ENCODE peak calls at places on chromosomes 11 and 22, in four cellular contexts. W, P, L and O are unnamed samples. For H3K4me1, the result is how much of the 10 kb centered on the place peaks cover.

GRCh38 chr22:27405672-27406388 is 395.7 kb downstream of the MN1 start:
- DNase-seq in W (peak), P (peak), L (no peak), O (peak)

GRCh38 chr11:67662142-67662805 is 11.7 kb upstream of the ACY3 start:
- DNase-seq in W (peak), P (no peak), L (no peak), O (no peak)

GRCh38 chr22:19579880-19580279 is 55.7 kb upstream of the CLDN5 start:
- DNase-seq in W (peak), P (no peak), L (peak), O (peak)

GRCh38 chr11:128686745-128687177 is 7.1 kb upstream of the FLI1 start:
- DNase-seq in W (no peak), P (no peak), L (no peak), O (peak)

GRCh38 chr11:24068197-24068596 is 428.7 kb upstream of the LUZP2 start:
- DNase-seq in W (no peak), P (no peak), L (no peak), O (no peak)

GRCh38 chr11:134360050-134360835 is 28.5 kb downstream of the GLB1L2 start:
- DNase-seq in W (peak), P (peak), L (no peak), O (peak)

GRCh38 chr22:48443680-48444079 is 1384.0 kb downstream of the BRD1 start:
- DNase-seq in W (no peak), P (no peak), L (no peak), O (no peak)

GRCh38 chr11:134358853-134359490 is 27.2 kb downstream of the GLB1L2 start:
- DNase-seq in W (no peak), P (no peak), L (no peak), O (no peak)

GRCh38 chr11:100546714-100547113 is 140.4 kb upstream of the ARHGAP42 start:
- DNase-seq in W (no peak), P (no peak), L (no peak), O (peak)

GRCh38 chr11:114058026-114058706 is 1.3 kb upstream of the ZBTB16 start:
- DNase-seq in W (no peak), P (no peak), L (no peak), O (no peak)

GRCh38 chr11:9700105-9700801 is 36.4 kb downstream of the SWAP70 start:
- DNase-seq in W (no peak), P (no peak), L (no peak), O (peak)

GRCh38 chr11:93444671-93445073 is 98.5 kb downstream of the SMCO4 start:
- DNase-seq in W (peak), P (peak), L (no peak), O (no peak)

GRCh38 chr11:73453562-73453961 is 77.4 kb downstream of the RELT start:
- DNase-seq in W (no peak), P (no peak), L (no peak), O (no peak)

GRCh38 chr11:118232659-118233058 is 7.8 kb upstream of the JAML start:
- DNase-seq in W (no peak), P (peak), L (no peak), O (no peak)

GRCh38 chr22:26589367-26589844 is 526 bp downstream of the TPST2 start:
- DNase-seq in W (no peak), P (no peak), L (no peak), O (peak)

GRCh38 chr11:126601136-126601535 is 245.7 kb downstream of the ST3GAL4 start:
- DNase-seq in W (no peak), P (no peak), L (no peak), O (no peak)

GRCh38 chr11:108870373-108871020 is 205.6 kb downstream of the DDX10 start:
- DNase-seq in W (no peak), P (peak), L (no peak), O (peak)

GRCh38 chr11:74639533-74639932 is 47.2 kb downstream of the POLD3 start:
- DNase-seq in W (peak), P (no peak), L (no peak), O (no peak)

GRCh38 chr11:126834573-126834972 is 166.0 kb downstream of the KIRREL3 start:
- DNase-seq in W (no peak), P (no peak), L (no peak), O (no peak)

GRCh38 chr22:23499845-23500500 is 80.1 kb downstream of the IGLL1 start:
- DNase-seq in W (no peak), P (no peak), L (no peak), O (no peak)

GRCh38 chr11:47220401-47220821 is 5.6 kb downstream of the DDB2 start:
- DNase-seq in W (no peak), P (peak), L (no peak), O (peak)

GRCh38 chr11:16361108-16361869 is 4.9 kb upstream of the SOX6 start:
- DNase-seq in W (no peak), P (no peak), L (no peak), O (no peak)

GRCh38 chr11:16367252-16367651 is 10.9 kb upstream of the SOX6 start:
- DNase-seq in W (no peak), P (no peak), L (no peak), O (no peak)

GRCh38 chr11:16365456-16366355 is 9.4 kb upstream of the SOX6 start:
- DNase-seq in W (no peak), P (no peak), L (no peak), O (no peak)

GRCh38 chr11:16363709-16364108 is 7.4 kb upstream of the SOX6 start:
- DNase-seq in W (no peak), P (no peak), L (no peak), O (no peak)

DNA sequence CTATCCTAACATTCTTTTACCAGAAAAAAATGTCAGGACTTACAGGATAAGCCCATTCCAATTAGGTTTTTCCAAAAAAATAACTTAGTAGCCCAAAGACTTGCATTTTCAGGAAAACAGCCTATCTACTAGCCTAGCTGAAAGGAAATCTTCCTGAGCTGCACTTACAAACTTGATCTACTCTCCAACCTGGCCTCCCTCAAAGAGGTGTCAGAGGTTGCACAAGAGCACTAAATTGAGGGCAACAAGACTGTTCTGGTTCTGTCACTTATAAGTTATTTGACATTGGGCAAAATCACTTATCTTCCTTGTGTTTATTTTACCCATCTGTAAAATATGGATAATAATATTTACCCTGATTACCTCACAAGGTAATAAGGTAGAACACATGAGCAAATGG is 7.9 kb upstream of the SOX6 start:
- DNase-seq in W (no peak), P (no peak), L (no peak), O (no peak)
- TF ChIP-seq EZH2 in W (no peak), P (no peak), L (no peak), O (no peak)

GRCh38 chr22:39245130-39246039 is 603 bp upstream of the PDGFB start:
- DNase-seq in W (no peak), P (no peak), L (no peak), O (no peak)

GRCh38 chr22:39242809-39243442 is 1.9 kb downstream of the PDGFB start:
- DNase-seq in W (no peak), P (peak), L (no peak), O (no peak)

GRCh38 chr22:39244496-39245129 is at the start of gene PDGFB:
- DNase-seq in W (peak), P (no peak), L (no peak), O (peak)

GRCh38 chr22:39243443-39244072 is 1.2 kb downstream of the PDGFB start:
- DNase-seq in W (peak), P (peak), L (no peak), O (no peak)

DNA sequence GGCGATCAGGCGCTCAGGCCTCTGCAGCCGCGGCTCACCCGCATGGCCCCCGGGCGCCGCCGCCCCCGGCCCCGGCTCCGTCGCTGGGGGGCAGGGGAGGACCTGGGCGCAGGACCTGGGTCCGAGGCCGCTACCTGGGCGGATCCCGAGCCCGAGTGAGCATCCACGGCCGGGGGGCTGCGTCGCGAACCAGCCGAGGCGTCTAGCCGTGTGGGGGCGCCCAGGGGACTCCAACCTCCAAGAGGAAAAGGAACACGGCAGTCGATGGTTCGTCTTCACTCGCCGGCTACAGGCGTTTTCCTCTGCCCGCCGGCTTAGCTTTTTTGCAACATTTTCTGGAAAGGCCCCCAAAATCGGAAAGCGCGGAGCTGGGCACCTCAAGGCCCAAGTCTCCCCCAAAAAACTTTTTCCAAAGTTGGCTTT is 698 bp downstream of the PDGFB start:
- DNase-seq in W (no peak), P (no peak), L (no peak), O (no peak)
- H3K4me1 ChIP-seq in W (under half), P (under half), L (under half), O (under half)

GRCh38 chr11:69568809-69569097 is 72.2 kb upstream of the CCND1 start:
- DNase-seq in W (no peak), P (no peak), L (no peak), O (no peak)

GRCh38 chr11:69572233-69572860 is 68.6 kb upstream of the CCND1 start:
- DNase-seq in W (no peak), P (no peak), L (no peak), O (no peak)

GRCh38 chr11:69569306-69570200 is 71.4 kb upstream of the CCND1 start:
- DNase-seq in W (no peak), P (no peak), L (no peak), O (no peak)

GRCh38 chr11:69563946-69564780 is 76.8 kb upstream of the CCND1 start:
- DNase-seq in W (no peak), P (peak), L (no peak), O (no peak)

GRCh38 chr11:69567951-69568808 is 72.8 kb upstream of the CCND1 start:
- DNase-seq in W (no peak), P (peak), L (no peak), O (no peak)
- TF ChIP-seq MYC in W (no peak), P (peak), L (no peak), O (no peak)

GRCh38 chr11:124761301-124762021 is 629 bp downstream of the ESAM start:
- DNase-seq in W (no peak), P (no peak), L (no peak), O (peak)

GRCh38 chr11:124760806-124761205 is 1.3 kb downstream of the ESAM start:
- DNase-seq in W (no peak), P (no peak), L (no peak), O (no peak)

GRCh38 chr11:124758355-124759267 is 3.5 kb downstream of the ESAM start:
- DNase-seq in W (peak), P (peak), L (no peak), O (peak)

GRCh38 chr11:124760205-124760652 is 1.9 kb downstream of the ESAM start:
- DNase-seq in W (no peak), P (no peak), L (no peak), O (peak)

DNA sequence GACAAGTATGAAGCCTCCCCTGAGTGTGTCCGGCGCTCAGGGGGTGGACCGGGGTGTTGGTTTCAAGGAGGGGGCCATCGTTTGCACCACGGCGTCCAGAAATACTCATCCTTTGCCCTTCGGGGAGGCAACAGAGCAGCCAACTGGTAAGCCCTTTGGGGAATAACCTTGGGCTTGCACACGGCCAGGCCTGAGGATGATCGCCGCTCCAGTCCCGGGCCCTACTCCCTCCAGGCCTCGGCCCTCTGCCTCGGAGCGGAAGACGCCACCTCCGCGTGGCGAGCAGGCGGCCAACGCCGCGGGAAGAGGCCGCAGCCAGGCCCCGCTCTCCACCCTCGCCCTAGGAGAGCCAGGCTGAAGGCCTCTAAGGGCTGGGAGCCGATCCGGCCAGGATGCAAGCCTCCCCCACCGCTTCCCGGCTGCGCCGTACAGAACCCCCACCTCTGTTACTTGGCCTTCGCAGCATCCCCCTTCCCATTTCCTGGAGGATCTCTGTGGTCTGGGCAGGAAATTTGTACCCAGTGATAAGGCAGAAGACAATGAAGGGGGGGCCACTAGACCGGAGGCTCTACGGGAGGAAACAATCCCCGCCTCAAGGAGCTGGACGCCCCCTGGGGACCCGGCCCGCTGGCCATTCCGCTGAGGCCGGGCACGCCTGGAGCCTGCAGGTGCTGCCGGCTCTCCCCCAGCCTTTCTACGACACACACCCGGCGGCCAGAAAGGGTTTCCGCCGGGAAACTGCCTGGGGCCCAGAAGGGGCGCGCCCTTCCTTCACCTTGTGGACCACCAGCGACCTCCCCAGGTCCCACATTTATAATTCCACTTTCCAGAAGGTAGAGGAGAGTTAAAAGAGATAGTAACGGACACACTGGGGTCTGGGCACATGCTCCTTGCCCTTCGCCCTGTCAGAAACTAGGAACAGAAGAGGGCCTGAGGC is 2.6 kb downstream of the ESAM start:
- DNase-seq in W (no peak), P (no peak), L (no peak), O (peak)
- TF ChIP-seq EZH2 in W (no peak), P (no peak), L (no peak), O (no peak)

DNA sequence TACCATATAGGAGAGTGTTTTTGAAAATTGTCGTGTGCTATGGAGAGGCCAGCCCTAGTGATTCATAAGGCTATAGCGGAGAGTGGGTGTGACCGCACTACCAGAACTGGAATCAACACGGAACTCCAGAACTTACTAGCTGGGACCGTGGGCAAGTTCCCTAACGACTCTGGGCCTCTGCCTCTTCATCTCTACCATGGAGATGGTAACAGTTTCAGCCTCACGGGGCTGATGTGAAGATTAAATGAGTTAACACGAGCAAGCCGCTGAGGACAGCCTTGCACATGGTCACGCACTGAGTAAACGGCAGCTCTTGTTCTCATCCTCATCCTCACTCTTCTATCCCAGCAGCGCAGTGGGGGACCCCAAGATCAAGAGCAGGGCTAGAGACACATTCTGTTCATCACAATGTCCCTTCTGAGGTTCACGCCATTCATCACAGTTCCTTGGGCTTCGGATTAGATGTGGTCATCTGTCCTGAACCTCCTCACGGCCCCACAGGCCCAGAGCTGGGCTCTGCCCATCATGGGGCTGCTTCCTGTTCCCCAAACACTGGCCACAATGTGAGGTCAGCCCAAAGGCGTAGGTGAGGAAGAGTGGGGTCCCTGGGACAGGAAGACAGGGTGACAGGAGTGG is 47.2 kb upstream of the CD5 start:
- DNase-seq in W (no peak), P (no peak), L (no peak), O (no peak)
- H3K4me1 ChIP-seq in W (under half), P (under half), L (under half), O (under half)

GRCh38 chr11:534592-535518 is 521 bp downstream of the HRAS start:
- DNase-seq in W (no peak), P (no peak), L (no peak), O (peak)
- TF ChIP-seq MYC in W (no peak), P (no peak), L (no peak), O (no peak)

DNA sequence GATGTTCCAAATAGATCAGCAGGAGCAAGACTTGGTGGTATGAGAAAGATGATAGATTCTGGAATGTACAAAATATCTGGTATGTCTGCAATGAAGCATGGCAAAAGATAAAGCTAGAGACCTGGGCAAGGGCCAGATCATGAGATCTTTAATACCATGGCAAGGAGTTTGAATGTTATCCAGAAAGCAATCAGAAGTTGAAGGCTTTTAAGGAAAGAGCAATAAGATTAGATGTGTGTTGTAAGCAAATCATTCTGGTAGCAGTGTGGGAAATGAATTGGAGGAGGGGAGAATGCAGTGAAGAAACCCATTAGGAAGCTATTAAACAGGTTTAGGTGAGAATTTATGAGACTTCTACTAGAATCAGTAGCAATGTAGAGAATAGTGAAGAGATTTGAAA is 32.2 kb upstream of the SYT9 start:
- DNase-seq in W (no peak), P (no peak), L (no peak), O (no peak)
- TF ChIP-seq EZH2 in W (no peak), P (no peak), L (no peak), O (no peak)

GRCh38 chr11:33266418-33267215 is 9.4 kb downstream of the HIPK3 start:
- DNase-seq in W (no peak), P (peak), L (no peak), O (no peak)
- H3K4me1 ChIP-seq in W (under half), P (half or more), L (under half), O (under half)

DNA sequence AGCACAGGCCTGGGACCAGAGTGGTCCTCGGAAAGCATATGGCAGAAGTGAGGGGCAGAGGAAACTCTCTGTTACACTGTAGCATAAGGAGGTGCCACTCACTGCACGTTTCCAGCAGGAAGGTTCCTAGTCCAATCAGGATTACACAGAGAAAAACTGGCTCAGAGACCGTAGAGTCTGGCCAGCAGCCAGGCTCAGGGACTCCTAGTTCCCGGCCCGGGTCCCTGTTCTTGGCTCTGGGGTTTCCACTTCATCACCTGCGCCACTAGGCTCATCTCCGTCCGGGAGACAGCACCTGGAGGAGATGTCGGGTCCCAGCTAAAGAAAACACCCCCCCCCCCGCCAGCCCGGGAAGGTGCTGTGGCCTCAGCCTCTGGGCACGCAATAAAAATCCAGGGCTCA is 1.1 kb downstream of the TTLL12 start:
- DNase-seq in W (no peak), P (peak), L (no peak), O (peak)
- TF ChIP-seq MYC in W (no peak), P (no peak), L (no peak), O (no peak)